ENCODE peak calls at places on chromosome 14, in nine cellular contexts. One of them, this sample, is unnamed.

GRCh38 chr14:31560759-31561154 is 447 bp upstream of the NUBPL start:
- ATAC-seq in Panc1: no peak
- ATAC-seq in aorta: no peak
- ATAC-seq in left colon: peak
- ATAC-seq in T-helper 17 cell: no peak
- ATAC-seq in effector memory CD8-positive, alpha-beta T cell: no peak
- ATAC-seq in right cardiac atrium: no peak
- ATAC-seq in RWPE2: no peak
- ATAC-seq in thoracic aorta: no peak
- ATAC-seq in this sample: peak

GRCh38 chr14:99213101-99213500 is 58.9 kb downstream of the BCL11B start:
- ATAC-seq in left colon: no peak
- ATAC-seq in aorta: no peak
- ATAC-seq in effector memory CD8-positive, alpha-beta T cell: no peak
- ATAC-seq in Panc1: no peak
- ATAC-seq in thoracic aorta: no peak
- ATAC-seq in right cardiac atrium: no peak
- ATAC-seq in RWPE2: no peak
- ATAC-seq in T-helper 17 cell: no peak
- ATAC-seq in this sample: no peak

GRCh38 chr14:100115726-100116125 is 43.7 kb downstream of the DEGS2 start:
- ATAC-seq in thoracic aorta: no peak
- ATAC-seq in RWPE2: no peak
- ATAC-seq in aorta: no peak
- ATAC-seq in left colon: no peak
- ATAC-seq in effector memory CD8-positive, alpha-beta T cell: no peak
- ATAC-seq in Panc1: no peak
- ATAC-seq in right cardiac atrium: no peak
- ATAC-seq in T-helper 17 cell: no peak
- ATAC-seq in this sample: no peak

GRCh38 chr14:35144029-35144428 is 21.7 kb downstream of the PRORP start:
- ATAC-seq in thoracic aorta: no peak
- ATAC-seq in aorta: no peak
- ATAC-seq in right cardiac atrium: no peak
- ATAC-seq in Panc1: no peak
- ATAC-seq in left colon: no peak
- ATAC-seq in T-helper 17 cell: no peak
- ATAC-seq in effector memory CD8-positive, alpha-beta T cell: no peak
- ATAC-seq in RWPE2: no peak
- ATAC-seq in this sample: no peak

GRCh38 chr14:64159588-64159987 is 134.6 kb downstream of the ESR2 start:
- ATAC-seq in T-helper 17 cell: no peak
- ATAC-seq in Panc1: no peak
- ATAC-seq in right cardiac atrium: no peak
- ATAC-seq in thoracic aorta: no peak
- ATAC-seq in aorta: no peak
- ATAC-seq in left colon: no peak
- ATAC-seq in RWPE2: no peak
- ATAC-seq in effector memory CD8-positive, alpha-beta T cell: no peak
- ATAC-seq in this sample: no peak

GRCh38 chr14:20730921-20731320 is 14.8 kb upstream of the EDDM3A start:
- ATAC-seq in thoracic aorta: no peak
- ATAC-seq in left colon: no peak
- ATAC-seq in aorta: no peak
- ATAC-seq in effector memory CD8-positive, alpha-beta T cell: no peak
- ATAC-seq in RWPE2: no peak
- ATAC-seq in Panc1: no peak
- ATAC-seq in right cardiac atrium: no peak
- ATAC-seq in T-helper 17 cell: no peak
- ATAC-seq in this sample: no peak

GRCh38 chr14:54816450-54816849 is 86.2 kb downstream of the GCH1 start:
- ATAC-seq in effector memory CD8-positive, alpha-beta T cell: no peak
- ATAC-seq in right cardiac atrium: no peak
- ATAC-seq in aorta: no peak
- ATAC-seq in Panc1: no peak
- ATAC-seq in T-helper 17 cell: no peak
- ATAC-seq in RWPE2: no peak
- ATAC-seq in left colon: no peak
- ATAC-seq in thoracic aorta: no peak
- ATAC-seq in this sample: no peak

GRCh38 chr14:27025648-27026047 is 427.8 kb upstream of the NOVA1 start:
- ATAC-seq in T-helper 17 cell: no peak
- ATAC-seq in effector memory CD8-positive, alpha-beta T cell: no peak
- ATAC-seq in right cardiac atrium: no peak
- ATAC-seq in RWPE2: no peak
- ATAC-seq in Panc1: no peak
- ATAC-seq in left colon: no peak
- ATAC-seq in aorta: peak
- ATAC-seq in thoracic aorta: no peak
- ATAC-seq in this sample: no peak

GRCh38 chr14:42779024-42779423 is 1172.3 kb downstream of the LRFN5 start:
- ATAC-seq in Panc1: no peak
- ATAC-seq in left colon: no peak
- ATAC-seq in right cardiac atrium: no peak
- ATAC-seq in effector memory CD8-positive, alpha-beta T cell: no peak
- ATAC-seq in RWPE2: no peak
- ATAC-seq in T-helper 17 cell: no peak
- ATAC-seq in aorta: no peak
- ATAC-seq in thoracic aorta: no peak
- ATAC-seq in this sample: no peak

GRCh38 chr14:75876526-75876925 is 105.3 kb downstream of the TGFB3 start:
- ATAC-seq in thoracic aorta: no peak
- ATAC-seq in RWPE2: no peak
- ATAC-seq in T-helper 17 cell: no peak
- ATAC-seq in left colon: peak
- ATAC-seq in aorta: no peak
- ATAC-seq in right cardiac atrium: peak
- ATAC-seq in effector memory CD8-positive, alpha-beta T cell: no peak
- ATAC-seq in Panc1: no peak
- ATAC-seq in this sample: no peak

GRCh38 chr14:23916038-23916437 is 37.5 kb upstream of the DHRS4 start:
- ATAC-seq in effector memory CD8-positive, alpha-beta T cell: no peak
- ATAC-seq in aorta: peak
- ATAC-seq in right cardiac atrium: peak
- ATAC-seq in T-helper 17 cell: no peak
- ATAC-seq in left colon: no peak
- ATAC-seq in Panc1: no peak
- ATAC-seq in RWPE2: no peak
- ATAC-seq in thoracic aorta: peak
- ATAC-seq in this sample: no peak

GRCh38 chr14:89206426-89206825 is 210.6 kb downstream of the FOXN3 start:
- ATAC-seq in thoracic aorta: no peak
- ATAC-seq in left colon: no peak
- ATAC-seq in effector memory CD8-positive, alpha-beta T cell: no peak
- ATAC-seq in RWPE2: no peak
- ATAC-seq in T-helper 17 cell: no peak
- ATAC-seq in aorta: no peak
- ATAC-seq in Panc1: no peak
- ATAC-seq in right cardiac atrium: no peak
- ATAC-seq in this sample: no peak

GRCh38 chr14:94562941-94563883 is 2.0 kb downstream of the SERPINA4 start:
- ATAC-seq in left colon: no peak
- ATAC-seq in right cardiac atrium: no peak
- ATAC-seq in T-helper 17 cell: no peak
- ATAC-seq in aorta: no peak
- ATAC-seq in Panc1: no peak
- ATAC-seq in RWPE2: peak
- ATAC-seq in thoracic aorta: no peak
- ATAC-seq in effector memory CD8-positive, alpha-beta T cell: no peak
- ATAC-seq in this sample: no peak

GRCh38 chr14:38022775-38023174 is 184.9 kb upstream of the SSTR1 start:
- ATAC-seq in thoracic aorta: no peak
- ATAC-seq in Panc1: no peak
- ATAC-seq in T-helper 17 cell: no peak
- ATAC-seq in effector memory CD8-positive, alpha-beta T cell: no peak
- ATAC-seq in aorta: no peak
- ATAC-seq in left colon: no peak
- ATAC-seq in RWPE2: no peak
- ATAC-seq in right cardiac atrium: no peak
- ATAC-seq in this sample: no peak

GRCh38 chr14:85357120-85357519 is 172.8 kb upstream of the FLRT2 start:
- ATAC-seq in RWPE2: no peak
- ATAC-seq in T-helper 17 cell: no peak
- ATAC-seq in Panc1: no peak
- ATAC-seq in thoracic aorta: no peak
- ATAC-seq in right cardiac atrium: no peak
- ATAC-seq in aorta: no peak
- ATAC-seq in effector memory CD8-positive, alpha-beta T cell: no peak
- ATAC-seq in left colon: no peak
- ATAC-seq in this sample: no peak